ENCODE peak calls at places on chromosomes 2 and 18, in five cellular contexts. One of them, this sample, is unnamed.

GRCh38 chr2:230668939-230669303 is 43.7 kb upstream of the CAB39 start:
- DNase-seq in left ventricle myocardium inferior: no peak
- DNase-seq in transverse colon: no peak
- DNase-seq in left lung: no peak
- DNase-seq in PC-3: no peak
- DNase-seq in this sample: no peak

GRCh38 chr2:188527110-188527509 is 235.4 kb downstream of the GULP1 start:
- DNase-seq in transverse colon: no peak
- DNase-seq in PC-3: no peak
- DNase-seq in left lung: no peak
- DNase-seq in left ventricle myocardium inferior: no peak
- DNase-seq in this sample: no peak

GRCh38 chr2:121570036-121570664 is 39.5 kb downstream of the RNU4ATAC start:
- DNase-seq in left lung: no peak
- DNase-seq in left ventricle myocardium inferior: no peak
- DNase-seq in transverse colon: no peak
- DNase-seq in PC-3: no peak
- DNase-seq in this sample: no peak

GRCh38 chr2:30670453-30670852 is 136.8 kb downstream of the CAPN13 start:
- DNase-seq in transverse colon: no peak
- DNase-seq in PC-3: no peak
- DNase-seq in left lung: no peak
- DNase-seq in left ventricle myocardium inferior: no peak
- DNase-seq in this sample: no peak

GRCh38 chr18:26470011-26470637 is 78.2 kb downstream of the KCTD1 start:
- DNase-seq in PC-3: no peak
- DNase-seq in left ventricle myocardium inferior: no peak
- DNase-seq in left lung: no peak
- DNase-seq in transverse colon: no peak
- DNase-seq in this sample: no peak

GRCh38 chr2:75199428-75200011 is at the start of gene TACR1:
- DNase-seq in PC-3: peak; percentile 53
- DNase-seq in left ventricle myocardium inferior: peak; percentile 56
- DNase-seq in transverse colon: peak; percentile 50
- DNase-seq in left lung: peak; percentile 49
- DNase-seq in this sample: peak; percentile 90

GRCh38 chr2:240023792-240024191 is 1.4 kb downstream of the NDUFA10 start:
- DNase-seq in left lung: no peak
- DNase-seq in left ventricle myocardium inferior: no peak
- DNase-seq in PC-3: no peak
- DNase-seq in transverse colon: no peak
- DNase-seq in this sample: no peak

GRCh38 chr2:234060236-234060635 is 9.7 kb downstream of the SPP2 start:
- DNase-seq in transverse colon: no peak
- DNase-seq in left lung: no peak
- DNase-seq in PC-3: no peak
- DNase-seq in left ventricle myocardium inferior: no peak
- DNase-seq in this sample: no peak

GRCh38 chr2:52510432-52510831 is 1257.2 kb upstream of the CHAC2 start:
- DNase-seq in left ventricle myocardium inferior: no peak
- DNase-seq in transverse colon: no peak
- DNase-seq in left lung: no peak
- DNase-seq in PC-3: peak; percentile 66
- DNase-seq in this sample: no peak

GRCh38 chr2:240149943-240150784 is 9.7 kb upstream of the OTOS start:
- DNase-seq in transverse colon: no peak
- DNase-seq in left lung: no peak
- DNase-seq in left ventricle myocardium inferior: no peak
- DNase-seq in PC-3: peak; percentile 55
- DNase-seq in this sample: no peak

GRCh38 chr18:12376718-12377555 is at the start of gene AFG3L2:
- DNase-seq in transverse colon: peak; percentile 100
- DNase-seq in left lung: peak; percentile 100
- DNase-seq in left ventricle myocardium inferior: peak; percentile 100
- DNase-seq in PC-3: peak; percentile 98
- DNase-seq in this sample: peak; percentile 100

GRCh38 chr2:217551229-217551909 is 451.4 kb downstream of the TNS1 start:
- DNase-seq in left ventricle myocardium inferior: no peak
- DNase-seq in transverse colon: no peak
- DNase-seq in PC-3: peak; percentile 41
- DNase-seq in left lung: no peak
- DNase-seq in this sample: no peak

GRCh38 chr2:39334978-39335377 is 91.2 kb upstream of the CDKL4 start:
- DNase-seq in PC-3: no peak
- DNase-seq in left ventricle myocardium inferior: no peak
- DNase-seq in left lung: no peak
- DNase-seq in transverse colon: no peak
- DNase-seq in this sample: no peak

GRCh38 chr2:172734711-172735645 is 667 bp upstream of the RAPGEF4 start:
- DNase-seq in left ventricle myocardium inferior: no peak
- DNase-seq in transverse colon: no peak
- DNase-seq in PC-3: no peak
- DNase-seq in left lung: no peak
- DNase-seq in this sample: no peak

GRCh38 chr2:181165199-181165868 is 184.9 kb downstream of the UBE2E3 start:
- DNase-seq in left ventricle myocardium inferior: no peak
- DNase-seq in PC-3: no peak
- DNase-seq in transverse colon: no peak
- DNase-seq in left lung: no peak
- DNase-seq in this sample: no peak

GRCh38 chr2:88211005-88211808 is 41.1 kb downstream of the THNSL2 start:
- DNase-seq in left lung: no peak
- DNase-seq in PC-3: no peak
- DNase-seq in transverse colon: no peak
- DNase-seq in left ventricle myocardium inferior: no peak
- DNase-seq in this sample: no peak

GRCh38 chr2:88212251-88212790 is 42.2 kb downstream of the THNSL2 start:
- DNase-seq in PC-3: peak; percentile 33
- DNase-seq in left ventricle myocardium inferior: no peak
- DNase-seq in left lung: no peak
- DNase-seq in transverse colon: no peak
- DNase-seq in this sample: no peak

GRCh38 chr2:88211809-88212154 is 41.6 kb downstream of the THNSL2 start:
- DNase-seq in PC-3: no peak
- DNase-seq in transverse colon: no peak
- DNase-seq in left lung: no peak
- DNase-seq in left ventricle myocardium inferior: no peak
- DNase-seq in this sample: no peak

GRCh38 chr2:88210132-88211004 is 40.2 kb downstream of the THNSL2 start:
- DNase-seq in transverse colon: no peak
- DNase-seq in left ventricle myocardium inferior: no peak
- DNase-seq in PC-3: no peak
- DNase-seq in left lung: no peak
- DNase-seq in this sample: no peak

DNA sequence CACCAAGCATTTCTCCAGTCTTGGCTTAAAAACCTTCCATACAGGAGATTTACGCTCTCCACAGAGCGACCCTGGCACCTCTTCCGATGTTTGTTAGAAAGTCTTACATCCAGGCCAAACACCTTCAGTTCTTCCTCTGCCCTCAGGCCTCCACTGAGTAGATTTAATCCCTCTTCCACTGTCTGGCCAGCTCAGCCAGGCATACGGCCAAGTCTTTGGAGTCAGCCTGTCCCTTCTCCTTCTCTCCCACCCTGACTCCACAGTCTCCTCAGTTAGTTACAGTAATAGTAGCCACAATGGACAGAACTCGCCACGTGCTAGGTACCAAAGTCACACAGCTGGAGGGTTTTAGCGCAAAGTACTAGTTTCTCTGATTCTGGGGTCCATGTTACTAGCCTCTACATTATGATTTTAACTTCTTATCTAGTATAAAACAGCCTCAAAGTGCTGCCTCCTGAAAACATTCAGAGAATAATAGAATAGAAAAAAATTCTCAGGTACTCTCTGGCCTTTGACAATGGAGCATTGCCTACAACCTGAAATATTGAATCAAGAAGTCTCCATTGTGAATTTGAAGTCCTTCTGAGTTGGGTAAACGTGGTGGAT is 39.5 kb downstream of the THNSL2 start:
- DNase-seq in left ventricle myocardium inferior: no peak
- DNase-seq in transverse colon: no peak
- DNase-seq in left lung: no peak
- DNase-seq in PC-3: no peak
- DNase-seq in this sample: no peak
- H3K4me1 ChIP-seq in left ventricle myocardium inferior: no peaks in the 10 kb centered on the region
- H3K4me1 ChIP-seq in transverse colon: no peaks in the 10 kb centered on the region
- H3K4me1 ChIP-seq in left lung: no peaks in the 10 kb centered on the region
- H3K4me1 ChIP-seq in PC-3: no peaks in the 10 kb centered on the region
- H3K4me1 ChIP-seq in this sample: no peaks in the 10 kb centered on the region

DNA sequence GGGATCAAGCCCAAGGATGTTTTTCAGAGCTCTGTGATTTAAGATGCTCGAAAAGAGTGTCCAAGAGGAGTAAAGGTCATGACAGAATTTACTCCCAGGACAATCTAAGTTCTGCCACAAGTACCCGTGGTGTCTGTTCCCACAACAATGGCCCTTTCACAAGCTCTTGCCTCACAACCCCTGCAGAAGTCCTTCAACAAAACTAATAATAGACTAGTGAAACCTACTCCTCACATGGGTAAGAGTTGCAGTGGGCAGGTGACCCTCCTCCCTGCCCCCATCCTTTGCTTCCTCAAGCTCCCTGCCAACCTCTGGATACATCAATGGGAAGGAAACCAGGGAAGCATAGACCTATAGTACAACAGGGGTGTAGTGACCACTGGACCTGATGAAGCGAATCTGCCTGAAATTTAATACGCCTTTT is 34.9 kb downstream of the PTCD3 start:
- DNase-seq in transverse colon: no peak
- DNase-seq in left lung: no peak
- DNase-seq in left ventricle myocardium inferior: no peak
- DNase-seq in PC-3: no peak
- DNase-seq in this sample: no peak
- H3K27ac ChIP-seq in transverse colon: no peak overlapping the region
- H3K27ac ChIP-seq in left lung: no peak overlapping the region
- H3K27ac ChIP-seq in left ventricle myocardium inferior: peak overlapping the region; percentile 36
- H3K27ac ChIP-seq in PC-3: no peak overlapping the region
- H3K27ac ChIP-seq in this sample: no peak overlapping the region

DNA sequence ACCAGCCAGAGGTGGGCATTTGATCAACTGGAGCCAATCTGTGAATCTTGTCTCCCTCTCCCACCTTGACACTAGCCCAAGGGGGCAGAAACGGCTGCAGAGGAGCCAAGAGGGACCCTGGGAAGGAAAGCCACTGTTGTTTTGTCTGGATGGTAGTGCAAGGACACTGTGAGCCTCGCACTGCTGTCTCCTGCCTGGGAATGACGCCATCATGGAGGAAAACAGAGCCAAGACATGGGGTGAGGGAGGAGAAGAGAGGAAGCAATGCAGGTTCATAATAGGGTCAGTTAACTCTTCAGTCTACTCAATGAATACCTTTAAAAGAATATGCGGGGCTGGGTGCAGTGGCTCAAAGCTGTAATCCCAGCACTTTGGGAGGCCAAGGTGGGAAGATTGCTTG is 231.1 kb upstream of the AGAP1 start:
- DNase-seq in left ventricle myocardium inferior: no peak
- DNase-seq in left lung: no peak
- DNase-seq in PC-3: no peak
- DNase-seq in transverse colon: no peak
- DNase-seq in this sample: no peak
- H3K4me3 ChIP-seq in left ventricle myocardium inferior: no peak overlapping the region
- H3K4me3 ChIP-seq in left lung: no peak overlapping the region
- H3K4me3 ChIP-seq in PC-3: no peak overlapping the region
- H3K4me3 ChIP-seq in transverse colon: no peak overlapping the region
- H3K4me3 ChIP-seq in this sample: no peak overlapping the region

DNA sequence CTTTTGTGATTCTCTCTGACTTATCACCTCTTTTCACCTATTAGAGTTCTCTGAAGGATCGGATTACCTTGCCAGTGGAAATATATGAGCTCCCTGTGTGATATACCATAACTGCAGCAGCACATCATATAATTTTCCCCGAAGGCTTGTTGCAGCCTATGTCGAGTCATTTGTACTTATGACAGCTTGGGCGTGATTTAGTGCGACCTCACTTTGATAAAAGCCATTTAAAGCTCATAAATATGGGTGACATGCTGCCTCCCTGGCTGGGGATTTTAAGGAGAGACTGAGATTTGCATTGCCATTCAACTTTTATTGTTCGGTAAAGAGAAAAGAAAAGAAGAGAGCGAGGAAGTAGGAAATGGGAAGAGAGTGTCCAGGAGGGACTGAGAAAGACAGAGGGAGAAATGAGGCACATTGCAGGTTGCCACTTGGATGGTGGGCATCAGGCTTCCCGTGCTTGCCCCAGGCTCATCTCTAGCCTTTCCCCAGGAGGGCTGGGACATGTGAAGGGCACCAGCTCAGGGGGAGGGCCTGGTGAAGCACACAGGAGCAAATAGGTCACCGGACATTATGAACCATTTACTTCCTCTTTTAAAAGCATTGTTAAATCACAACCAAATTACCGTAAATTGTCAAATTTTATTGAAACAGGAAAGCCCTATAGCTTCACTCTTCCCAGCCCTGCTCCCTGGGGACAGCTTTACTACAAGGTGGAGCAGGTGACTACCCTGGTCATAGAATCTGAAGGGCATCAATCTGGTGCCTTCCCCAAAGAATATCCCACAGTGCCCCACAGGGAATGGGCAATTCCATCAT is 161.3 kb downstream of the SETBP1 start:
- DNase-seq in PC-3: no peak
- DNase-seq in left lung: no peak
- DNase-seq in left ventricle myocardium inferior: no peak
- DNase-seq in transverse colon: no peak
- DNase-seq in this sample: no peak
- H3K4me1 ChIP-seq in PC-3: peaks cover 12% of the 10 kb centered on the region
- H3K4me1 ChIP-seq in left lung: peaks cover 20% of the 10 kb centered on the region
- H3K4me1 ChIP-seq in left ventricle myocardium inferior: peaks cover 41% of the 10 kb centered on the region
- H3K4me1 ChIP-seq in transverse colon: peaks cover 30% of the 10 kb centered on the region
- H3K4me1 ChIP-seq in this sample: no peaks in the 10 kb centered on the region